ENCODE peak calls at places on chromosome 12, in four cellular contexts. H, K, Z and P are unnamed samples.
A peak's percentile ranks its signal among the peaks of the same experiment; 100 is the strongest.

GRCh38 chr12:104602426-104602825 is 145.7 kb downstream of the CHST11 start:
- DNase-seq in H (no peak), Z (no peak), K (no peak), P (no peak)

GRCh38 chr12:87756721-87757120 is 272.5 kb downstream of the C12orf50 start:
- DNase-seq in K (no peak), Z (no peak), H (no peak), P (no peak)

GRCh38 chr12:73308747-73309146 is 1036.6 kb downstream of the TRHDE start:
- DNase-seq in K (peak; percentile 81), H (no peak), Z (peak; percentile 5), P (no peak)

GRCh38 chr12:43148711-43149110 is 403.3 kb downstream of the ADAMTS20 start:
- DNase-seq in K (no peak), Z (no peak), H (peak; percentile 10), P (no peak)

GRCh38 chr12:117145597-117146154 is 44.6 kb downstream of the FBXO21 start:
- DNase-seq in H (no peak), Z (no peak), K (no peak), P (no peak)

GRCh38 chr12:101795786-101796185 is 35.0 kb downstream of the GNPTAB start:
- DNase-seq in Z (no peak), H (no peak), K (no peak), P (no peak)

GRCh38 chr12:44000309-44000952 is 164.6 kb downstream of the TMEM117 start:
- DNase-seq in K (peak; percentile 59), Z (no peak), H (peak; percentile 57), P (no peak)

GRCh38 chr12:1318327-1319031 is 275.9 kb downstream of the FBXL14 start:
- DNase-seq in K (no peak), H (peak; percentile 78), Z (no peak), P (no peak)

GRCh38 chr12:12819752-12820311 is 6.7 kb downstream of the DDX47 start:
- DNase-seq in K (peak; percentile 47), Z (peak; percentile 92), H (peak; percentile 99), P (no peak)

GRCh38 chr12:42648061-42648460 is 58.5 kb upstream of the PRICKLE1 start:
- DNase-seq in K (no peak), Z (no peak), H (no peak), P (no peak)

GRCh38 chr12:86574143-86574542 is 318.0 kb upstream of the MGAT4C start:
- DNase-seq in Z (no peak), H (no peak), K (no peak), P (no peak)

GRCh38 chr12:52038447-52038846 is 12.8 kb upstream of the NR4A1 start:
- DNase-seq in K (peak; percentile 49), H (peak; percentile 45), Z (no peak), P (no peak)

GRCh38 chr12:128928361-128928760 is 75.1 kb downstream of the GLT1D1 start:
- DNase-seq in K (no peak), H (no peak), Z (no peak), P (no peak)

GRCh38 chr12:104888892-104889291 is 69.2 kb downstream of the SLC41A2 start:
- DNase-seq in K (no peak), Z (no peak), H (no peak), P (no peak)

GRCh38 chr12:103169-103981 is 36.8 kb downstream of the IQSEC3 start:
- DNase-seq in Z (no peak), K (no peak), H (no peak), P (no peak)

GRCh38 chr12:83015390-83016225 is 328.9 kb downstream of the TMTC2 start:
- DNase-seq in K (peak; percentile 4), H (peak; percentile 21), Z (no peak), P (no peak)

GRCh38 chr12:16347391-16348298 is at the start of gene MGST1:
- DNase-seq in Z (no peak), K (peak; percentile 81), H (peak; percentile 67), P (no peak)

GRCh38 chr12:75892779-75893408 is 138.7 kb downstream of the PHLDA1 start:
- DNase-seq in K (no peak), Z (peak; percentile 23), H (peak; percentile 71), P (no peak)

GRCh38 chr12:30754383-30754749 is 385 bp downstream of the CAPRIN2 start:
- DNase-seq in Z (no peak), K (no peak), H (no peak), P (peak; percentile 44)

GRCh38 chr12:805022-805632 is 52.7 kb downstream of the WNK1 start:
- DNase-seq in K (no peak), Z (no peak), H (no peak), P (no peak)

GRCh38 chr12:46227616-46228015 is 41.2 kb downstream of the SLC38A1 start:
- DNase-seq in K (no peak), Z (no peak), H (no peak), P (no peak)

GRCh38 chr12:34400986-34401658 is 378.8 kb downstream of the ALG10 start:
- DNase-seq in Z (no peak), K (no peak), H (no peak), P (peak; percentile 30)

GRCh38 chr12:121543786-121544185 is 37.0 kb downstream of the KDM2B start:
- DNase-seq in Z (no peak), K (no peak), H (no peak), P (no peak)

GRCh38 chr12:13044002-13044858 is at the start of gene FAM234B:
- DNase-seq in H (peak; percentile 62), K (peak; percentile 51), Z (no peak), P (peak; percentile 62)

GRCh38 chr12:47740536-47741339 is 15.4 kb upstream of the ENDOU start:
- DNase-seq in K (no peak), H (no peak), Z (no peak), P (no peak)

GRCh38 chr12:112327209-112327930 is 54.9 kb downstream of the HECTD4 start:
- DNase-seq in H (no peak), Z (no peak), K (no peak), P (no peak)

GRCh38 chr12:52259850-52260249 is 14.6 kb upstream of the KRT86 start:
- DNase-seq in H (peak; percentile 64), K (no peak), Z (no peak), P (no peak)

GRCh38 chr12:62211510-62211909 is 48.7 kb upstream of the USP15 start:
- DNase-seq in K (no peak), H (no peak), Z (no peak), P (no peak)

GRCh38 chr12:62446741-62447452 is 19.7 kb upstream of the MON2 start:
- DNase-seq in Z (no peak), K (no peak), H (no peak), P (no peak)

GRCh38 chr12:112380663-112381420 is 1.4 kb downstream of the HECTD4 start:
- DNase-seq in K (no peak), Z (no peak), H (peak; percentile 57), P (no peak)

GRCh38 chr12:82425241-82425640 is 66.9 kb downstream of the METTL25 start:
- DNase-seq in Z (no peak), H (peak; percentile 60), K (no peak), P (no peak)

GRCh38 chr12:22101749-22102243 is 55.8 kb downstream of the CMAS start:
- DNase-seq in Z (peak; percentile 69), K (no peak), H (peak; percentile 60), P (peak; percentile 45)

GRCh38 chr12:124388679-124389536 is 94.0 kb downstream of the RFLNA start:
- DNase-seq in K (no peak), Z (no peak), H (peak; percentile 91), P (peak; percentile 86)

GRCh38 chr12:49131973-49132461 is 822 bp upstream of the TUBA1B start:
- DNase-seq in K (peak; percentile 83), H (peak; percentile 53), Z (no peak), P (no peak)

GRCh38 chr12:112375105-112375504 is 7.1 kb downstream of the HECTD4 start:
- DNase-seq in H (no peak), Z (no peak), K (no peak), P (no peak)

GRCh38 chr12:77847060-77847541 is 16.4 kb downstream of the NAV3 start:
- DNase-seq in Z (no peak), K (no peak), H (peak; percentile 41), P (no peak)

GRCh38 chr12:24861751-24862575 is 86.9 kb downstream of the BCAT1 start:
- DNase-seq in Z (peak; percentile 35), H (peak; percentile 93), K (no peak), P (no peak)

GRCh38 chr12:115871714-115872113 is 405.8 kb downstream of the MED13L start:
- DNase-seq in Z (no peak), H (peak; percentile 43), K (peak; percentile 69), P (no peak)